ENCODE peak calls at places on chromosomes 11 and 22, in seven cellular contexts. B is fibroblast of villous mesenchyme; U is HAP-1; I is AML-193; S is putamen; W is cardiac fibroblast; K is stimulated activated CD4-positive, alpha-beta T cell treated with anti-CD3 and anti-CD28 coated beads, Interleukin-2, amount 100 ng/mL, for 24 hours. X is an unnamed sample.

GRCh38 chr11:62573006-62573591 is 592 bp downstream of the EEF1G start:
- DNase-seq in U (no peak), I (no peak), K (peak; percentile 26), W (peak; percentile 37), S (no peak), B (peak; percentile 31), X (no peak)

GRCh38 chr11:76654310-76654851 is 16.2 kb downstream of the LRRC32 start:
- DNase-seq in I (no peak), S (no peak), B (peak; percentile 96), U (no peak), W (peak; percentile 35), K (no peak), X (peak; percentile 75)

GRCh38 chr11:126146454-126147192 is 64.8 kb downstream of the RPUSD4 start:
- DNase-seq in W (no peak), S (peak; percentile 48), U (no peak), I (no peak), B (no peak), K (no peak), X (no peak)

GRCh38 chr11:28715726-28716125 is 607.5 kb downstream of the METTL15 start:
- DNase-seq in B (no peak), K (no peak), S (no peak), I (no peak), U (no peak), W (no peak), X (no peak)

GRCh38 chr22:46251266-46251665 is 1.2 kb upstream of the CDPF1 start:
- DNase-seq in B (no peak), U (no peak), S (no peak), I (no peak), W (no peak), K (no peak), X (no peak)

GRCh38 chr22:37633693-37634504 is 5.6 kb upstream of the SH3BP1 start:
- DNase-seq in K (peak; percentile 69), I (peak; percentile 93), S (peak; percentile 71), W (peak; percentile 69), U (no peak), B (peak; percentile 90), X (peak; percentile 76)

GRCh38 chr11:47906066-47906465 is 57.9 kb upstream of the NUP160 start:
- DNase-seq in W (no peak), K (no peak), U (no peak), S (no peak), B (no peak), I (no peak), X (no peak)

GRCh38 chr22:42686756-42687491 is 33.7 kb downstream of the A4GALT start:
- DNase-seq in U (no peak), K (no peak), W (no peak), S (no peak), B (no peak), I (no peak), X (no peak)

GRCh38 chr22:31230155-31230870 is 18.2 kb downstream of the LIMK2 start:
- DNase-seq in I (peak; percentile 97), S (no peak), K (no peak), B (peak; percentile 67), W (peak; percentile 67), U (no peak), X (no peak)

GRCh38 chr11:32630844-32631243 is 47.2 kb downstream of the EIF3M start:
- DNase-seq in U (no peak), B (no peak), S (no peak), K (no peak), I (peak; percentile 40), W (no peak), X (no peak)

GRCh38 chr11:26228778-26229177 is 103.2 kb upstream of the ANO3 start:
- DNase-seq in B (peak; percentile 20), W (peak; percentile 70), K (no peak), I (no peak), U (no peak), S (no peak), X (peak; percentile 28)

GRCh38 chr11:17121981-17122380 is 44.5 kb upstream of the RPS13 start:
- DNase-seq in S (no peak), U (no peak), W (no peak), K (no peak), I (no peak), B (no peak), X (no peak)

GRCh38 chr11:3914807-3915206 is 59.3 kb downstream of the STIM1 start:
- DNase-seq in K (no peak), U (no peak), I (no peak), W (peak; percentile 34), B (peak; percentile 39), S (no peak), X (no peak)

GRCh38 chr11:66047541-66048365 is 1.2 kb downstream of the GAL3ST3 start:
- DNase-seq in S (no peak), W (no peak), U (no peak), B (no peak), K (no peak), I (no peak), X (no peak)

GRCh38 chr22:45883811-45884170 is 93.2 kb downstream of the WNT7B start:
- DNase-seq in U (no peak), B (no peak), S (no peak), K (no peak), W (no peak), I (no peak), X (no peak)